ENCODE peak calls at places on chromosomes 1 and 21, in seven cellular contexts. Y is ovary, V is HepG2, D is esophagus muscularis mucosa, Z is A549, O is SK-N-SH, M is sigmoid colon. I is an unnamed sample.

GRCh38 chr21:42159560-42160110 is 59.3 kb upstream of the ABCG1 start:
- DNase-seq in V (no peak), Z (no peak), O (no peak), M (peak), D (no peak), Y (no peak), I (no peak)

GRCh38 chr1:159005161-159005560 is 4.5 kb upstream of the IFI16 start:
- DNase-seq in V (no peak), Z (no peak), M (no peak), O (no peak), D (no peak), Y (no peak), I (no peak)

GRCh38 chr1:197307551-197307950 is 39.5 kb downstream of the CRB1 start:
- DNase-seq in V (no peak), M (no peak), Z (no peak), Y (no peak), D (no peak), O (no peak), I (no peak)

GRCh38 chr1:170959385-170959784 is 24.1 kb downstream of the MROH9 start:
- DNase-seq in O (no peak), D (no peak), Z (no peak), M (no peak), Y (no peak), V (no peak), I (no peak)

GRCh38 chr1:93876284-93876683 is 2.7 kb downstream of the DNTTIP2 start:
- DNase-seq in V (no peak), Y (no peak), M (no peak), Z (no peak), D (no peak), O (no peak), I (no peak)

GRCh38 chr1:66426231-66426853 is 107.6 kb upstream of the SGIP1 start:
- DNase-seq in V (no peak), D (no peak), O (no peak), Y (no peak), M (no peak), Z (no peak), I (no peak)

GRCh38 chr1:231694081-231694443 is 67.5 kb downstream of the DISC1 start:
- DNase-seq in V (no peak), O (peak), Y (peak), D (no peak), M (peak), Z (no peak), I (no peak)

GRCh38 chr1:63454269-63454668 is 68.8 kb downstream of the ITGB3BP start:
- DNase-seq in M (no peak), Z (peak), D (no peak), O (no peak), Y (no peak), V (peak), I (no peak)

GRCh38 chr1:43887748-43888147 is 45.9 kb upstream of the ARTN start:
- DNase-seq in Z (no peak), Y (no peak), V (no peak), M (no peak), O (no peak), D (no peak), I (no peak)

GRCh38 chr1:230266456-230266855 is 159.7 kb downstream of the PGBD5 start:
- DNase-seq in V (no peak), M (no peak), O (no peak), D (no peak), Y (no peak), Z (no peak), I (no peak)

GRCh38 chr1:33363470-33363861 is 42.6 kb upstream of the A3GALT2 start:
- DNase-seq in D (no peak), Y (no peak), M (no peak), O (no peak), Z (no peak), V (no peak), I (no peak)

GRCh38 chr1:28258628-28259251 is 578 bp upstream of the SESN2 start:
- DNase-seq in D (no peak), Y (no peak), Z (no peak), V (no peak), O (no peak), M (no peak), I (no peak)

GRCh38 chr1:228393268-228393699 is 13.4 kb downstream of the TRIM11 start:
- DNase-seq in Y (no peak), V (peak), M (peak), O (no peak), D (no peak), Z (peak), I (peak)

GRCh38 chr1:6352138-6352563 is 41.4 kb downstream of the ACOT7 start:
- DNase-seq in Y (no peak), D (no peak), V (peak), M (no peak), O (no peak), Z (no peak), I (no peak)

GRCh38 chr1:174036798-174037197 is 14.6 kb upstream of the RC3H1 start:
- DNase-seq in Y (no peak), O (no peak), M (no peak), V (no peak), D (no peak), Z (no peak), I (no peak)

GRCh38 chr21:26124421-26124833 is 46.1 kb downstream of the APP start:
- DNase-seq in M (no peak), V (no peak), D (no peak), Y (no peak), O (no peak), Z (no peak), I (no peak)

GRCh38 chr1:33234588-33234990 is 21.7 kb upstream of the ZNF362 start:
- DNase-seq in M (no peak), Y (no peak), Z (no peak), D (no peak), O (no peak), V (peak), I (no peak)

GRCh38 chr1:10679521-10680220 is 116.8 kb downstream of the CASZ1 start:
- DNase-seq in V (peak), Z (peak), M (no peak), O (peak), D (no peak), Y (no peak), I (peak)

GRCh38 chr1:12172042-12172851 is 5.5 kb downstream of the TNFRSF1B start:
- DNase-seq in Y (no peak), V (no peak), D (no peak), Z (no peak), O (no peak), M (no peak), I (no peak)

GRCh38 chr1:204295666-204296065 is 64.1 kb downstream of the PLEKHA6 start:
- DNase-seq in D (no peak), O (no peak), M (no peak), Z (no peak), Y (peak), V (peak), I (peak)

GRCh38 chr1:225766967-225767413 is 10.6 kb upstream of the SRP9 start:
- DNase-seq in D (no peak), M (peak), V (peak), O (peak), Y (peak), Z (no peak), I (peak)

GRCh38 chr1:8218351-8219092 is 99.4 kb upstream of the SLC45A1 start:
- DNase-seq in Z (no peak), Y (no peak), O (no peak), V (no peak), M (no peak), D (no peak), I (no peak)

GRCh38 chr1:183806650-183807049 is 1.7 kb downstream of the RGL1 start:
- DNase-seq in Z (no peak), V (no peak), O (no peak), Y (no peak), M (no peak), D (no peak), I (no peak)

GRCh38 chr1:9293512-9294439 is 1.1 kb downstream of the SPSB1 start:
- DNase-seq in V (no peak), M (no peak), Y (no peak), Z (peak), D (no peak), O (peak), I (peak)

GRCh38 chr1:15245593-15246325 is 1.3 kb upstream of the FHAD1 start:
- DNase-seq in Y (peak), Z (no peak), V (no peak), O (no peak), M (peak), D (peak), I (no peak)

GRCh38 chr1:227234998-227235405 is 83.3 kb downstream of the CDC42BPA start:
- DNase-seq in Y (no peak), O (peak), Z (peak), M (no peak), D (no peak), V (peak), I (no peak)

GRCh38 chr1:171794085-171794484 is 12.6 kb downstream of the METTL13 start:
- DNase-seq in V (peak), M (no peak), D (no peak), Z (no peak), Y (no peak), O (no peak), I (no peak)

GRCh38 chr1:92483442-92484170 is 3.1 kb downstream of the GFI1 start:
- DNase-seq in V (no peak), O (peak), Z (no peak), D (no peak), M (no peak), Y (no peak), I (no peak)

GRCh38 chr1:226019550-226019949 is 20.4 kb upstream of the SDE2 start:
- DNase-seq in Z (no peak), D (no peak), Y (no peak), O (no peak), V (no peak), M (no peak), I (no peak)

GRCh38 chr1:187840557-187840956 is 1011.8 kb downstream of the PLA2G4A start:
- DNase-seq in Z (no peak), V (no peak), M (no peak), Y (no peak), D (no peak), O (no peak), I (no peak)

GRCh38 chr1:108575241-108575850 is 15.4 kb downstream of the EEIG2 start:
- DNase-seq in Z (no peak), M (no peak), D (no peak), O (no peak), V (no peak), Y (no peak), I (no peak)

DNA sequence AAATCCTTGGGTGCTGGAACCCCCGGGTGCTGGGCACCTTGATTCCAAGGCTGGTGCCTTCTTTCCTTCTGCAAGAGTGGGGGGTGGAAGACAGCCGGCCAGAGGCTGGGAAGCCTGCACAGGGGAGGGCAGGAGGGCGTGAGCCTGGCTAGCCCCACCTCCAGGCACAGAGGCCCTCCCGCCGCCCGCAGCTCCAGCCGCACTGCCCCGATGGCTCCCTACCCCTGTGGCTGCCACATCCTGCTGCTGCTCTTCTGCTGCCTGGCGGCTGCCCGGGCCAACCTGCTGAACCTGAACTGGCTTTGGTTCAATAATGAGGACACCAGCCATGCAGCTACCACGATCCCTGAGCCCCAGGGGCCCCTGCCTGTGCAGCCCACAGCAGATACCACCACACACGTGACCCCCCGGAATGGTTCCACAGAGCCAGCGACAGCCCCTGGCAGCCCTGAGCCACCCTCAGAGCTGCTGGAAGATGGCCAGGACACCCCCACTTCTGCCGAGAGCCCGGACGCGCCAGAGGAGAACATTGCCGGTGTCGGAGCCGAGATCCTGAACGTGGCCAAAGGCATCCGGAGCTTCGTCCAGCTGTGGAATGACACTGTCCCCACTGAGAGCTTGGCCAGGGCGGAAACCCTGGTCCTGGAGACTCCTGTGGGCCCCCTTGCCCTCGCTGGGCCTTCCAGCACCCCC is 50.5 kb downstream of the COL18A1 start:
- DNase-seq in V (no peak), D (no peak), Z (no peak), Y (no peak), M (no peak), O (no peak), I (no peak)
- TF ChIP-seq EP300 in V (no peak), D (no peak), Z (no peak), Y (no peak), M (no peak), O (no peak), I (no peak)

DNA sequence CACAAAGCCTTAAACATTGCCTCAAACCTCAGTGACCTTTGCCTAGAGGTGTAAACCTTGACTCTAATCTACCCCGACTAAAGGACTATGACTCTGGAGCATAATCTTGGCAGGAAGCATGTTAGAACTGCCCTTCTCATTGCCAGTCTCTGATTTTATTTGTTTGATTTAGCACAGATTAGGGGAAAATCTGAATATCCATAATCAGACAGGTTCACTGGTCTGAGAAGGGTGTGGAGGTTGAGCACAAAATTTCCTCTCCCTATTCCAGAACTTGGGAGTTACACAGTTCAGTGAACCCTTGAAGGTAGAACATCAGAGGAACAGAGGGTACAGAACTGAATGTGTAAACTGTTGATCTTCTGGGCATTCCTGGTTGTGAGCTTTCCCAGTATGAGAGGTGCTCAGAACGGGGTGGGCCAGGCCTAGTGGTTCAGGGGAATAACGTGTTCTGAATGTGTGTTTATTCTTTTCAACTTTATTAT is 8.3 kb upstream of the PSMB4 start:
- DNase-seq in Z (no peak), D (no peak), V (no peak), M (no peak), Y (no peak), O (no peak), I (no peak)
- TF ChIP-seq EP300 in Z (no peak), D (no peak), V (no peak), M (no peak), Y (no peak), O (no peak), I (no peak)

DNA sequence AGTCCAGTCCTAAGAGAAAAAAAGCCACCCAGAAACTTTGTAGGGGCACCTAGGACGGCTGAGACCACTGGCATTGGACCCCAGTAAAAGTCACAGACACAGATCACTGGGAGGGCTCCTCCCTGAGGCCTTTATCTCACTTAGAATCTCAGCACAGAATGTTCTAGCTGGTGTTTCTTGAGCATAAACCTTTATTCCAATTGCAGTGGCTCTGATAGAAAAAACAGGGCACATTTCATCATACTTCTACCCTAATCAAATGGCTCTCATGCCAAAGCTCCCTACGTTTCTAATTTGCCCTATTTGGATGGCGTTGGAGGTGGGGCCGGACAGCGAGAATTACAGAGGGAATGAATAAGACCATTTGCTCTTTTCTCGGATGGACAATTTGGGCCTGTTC is 53.8 kb downstream of the NGF start:
- DNase-seq in D (no peak), M (no peak), O (no peak), Z (no peak), Y (no peak), V (no peak), I (no peak)
- TF ChIP-seq EP300 in D (no peak), M (peak), O (no peak), Z (no peak), Y (no peak), V (no peak), I (no peak)

GRCh38 chr1:53291574-53291973 is 36.3 kb downstream of the LRP8 start:
- DNase-seq in D (no peak), Y (no peak), O (no peak), Z (peak), V (no peak), M (no peak), I (no peak)
- TF ChIP-seq EP300 in D (no peak), Y (no peak), O (no peak), Z (no peak), V (no peak), M (no peak), I (no peak)

DNA sequence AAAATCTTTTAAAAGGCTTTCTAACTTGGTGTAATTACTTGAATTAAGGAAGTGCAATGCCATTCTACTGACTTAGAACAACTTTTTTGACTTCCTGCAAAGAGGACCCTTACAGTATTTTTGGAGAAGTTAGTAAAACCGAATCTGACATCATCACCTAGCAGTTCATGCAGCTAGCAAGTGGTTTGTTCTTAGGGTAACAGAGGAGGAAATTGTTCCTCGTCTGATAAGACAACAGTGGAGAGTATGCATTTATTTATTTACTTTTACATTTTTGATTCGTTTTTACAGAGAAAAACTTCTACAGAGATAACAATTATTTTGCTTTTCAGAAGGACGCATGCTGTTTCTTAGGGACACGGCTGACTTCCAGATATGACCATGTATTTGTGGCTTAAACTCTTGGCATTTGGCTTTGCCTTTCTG is at the start of gene PTPRC:
- DNase-seq in O (no peak), V (no peak), M (no peak), Z (no peak), D (no peak), Y (no peak), I (no peak)
- TF ChIP-seq EP300 in O (no peak), V (no peak), M (no peak), Z (no peak), D (no peak), Y (no peak), I (no peak)

GRCh38 chr1:241688940-241689368 is 36.9 kb downstream of the WDR64 start:
- DNase-seq in D (no peak), Z (peak), M (no peak), V (no peak), Y (no peak), O (no peak), I (no peak)
- TF ChIP-seq EP300 in D (no peak), Z (no peak), M (no peak), V (no peak), Y (no peak), O (no peak), I (no peak)

GRCh38 chr1:41045740-41046139 is 24.2 kb upstream of the SLFNL1 start:
- DNase-seq in Y (no peak), V (no peak), D (no peak), M (no peak), Z (no peak), O (no peak), I (peak)
- TF ChIP-seq EP300 in Y (no peak), V (no peak), D (no peak), M (no peak), Z (no peak), O (no peak), I (no peak)

DNA sequence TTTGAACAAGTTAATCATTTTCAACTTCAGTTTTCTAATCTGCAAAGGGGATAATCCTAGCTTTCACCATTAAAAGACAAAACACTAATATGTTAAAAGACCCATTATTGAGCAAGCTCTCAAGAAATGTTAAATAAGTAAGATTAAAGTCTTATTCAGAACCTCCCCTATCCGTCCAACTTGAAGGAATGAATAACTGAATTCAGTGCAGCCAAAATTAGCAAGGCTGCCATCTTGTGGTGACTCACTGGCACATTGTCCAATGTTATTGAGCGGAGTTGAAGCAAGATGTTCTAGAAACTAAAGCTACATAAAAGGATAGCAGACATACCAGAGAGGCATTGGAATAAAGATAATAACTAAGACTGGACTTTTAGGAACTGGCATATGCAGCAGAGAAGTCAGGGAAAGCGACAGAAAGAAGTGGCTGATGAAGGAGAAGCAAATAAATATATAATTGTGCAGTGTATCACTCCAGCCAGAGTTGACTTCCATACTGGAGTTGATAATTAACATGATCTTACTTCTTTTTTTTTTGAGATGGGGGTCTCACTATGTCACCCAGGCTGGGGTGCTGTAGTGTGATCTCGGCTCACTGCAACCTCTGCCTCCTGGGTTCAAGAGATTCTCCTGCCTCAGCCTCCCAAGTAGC is 8.2 kb upstream of the CAP1 start:
- DNase-seq in Z (peak), V (peak), M (no peak), D (no peak), O (peak), Y (no peak), I (peak)
- TF ChIP-seq EP300 in Z (no peak), V (no peak), M (no peak), D (no peak), O (no peak), Y (no peak), I (no peak)